ENCODE peak calls at places on chromosomes 6 and 20, in five cellular contexts. One of them, this sample, is unnamed. For H3K36me3 and H3K4me1, the result is how much of the 10 kb centered on the place peaks cover.

GRCh38 chr6:65979120-65979519 is 272.1 kb upstream of the EYS start:
- DNase-seq in tibial artery: no peak
- DNase-seq in PC-9: no peak
- DNase-seq in osteoblast: no peak
- DNase-seq in esophagus squamous epithelium: no peak
- DNase-seq in this sample: no peak

GRCh38 chr6:136549359-136550044 is 720 bp downstream of the MAP7 start:
- DNase-seq in tibial artery: no peak
- DNase-seq in osteoblast: peak
- DNase-seq in PC-9: peak
- DNase-seq in esophagus squamous epithelium: no peak
- DNase-seq in this sample: no peak

GRCh38 chr6:155894262-155894661 is 438.6 kb upstream of the NOX3 start:
- DNase-seq in tibial artery: no peak
- DNase-seq in PC-9: no peak
- DNase-seq in esophagus squamous epithelium: no peak
- DNase-seq in osteoblast: no peak
- DNase-seq in this sample: no peak

GRCh38 chr6:144335315-144335861 is 50.3 kb downstream of the UTRN start:
- DNase-seq in osteoblast: no peak
- DNase-seq in esophagus squamous epithelium: no peak
- DNase-seq in PC-9: no peak
- DNase-seq in tibial artery: no peak
- DNase-seq in this sample: no peak

GRCh38 chr6:98834060-98835031 is at the start of gene POU3F2:
- DNase-seq in tibial artery: peak
- DNase-seq in osteoblast: peak
- DNase-seq in PC-9: peak
- DNase-seq in esophagus squamous epithelium: no peak
- DNase-seq in this sample: peak

GRCh38 chr6:129890164-129890563 is 29.0 kb upstream of the TMEM244 start:
- DNase-seq in tibial artery: no peak
- DNase-seq in esophagus squamous epithelium: no peak
- DNase-seq in osteoblast: peak
- DNase-seq in PC-9: no peak
- DNase-seq in this sample: no peak

GRCh38 chr20:6122111-6122872 is 538 bp downstream of the FERMT1 start:
- DNase-seq in osteoblast: no peak
- DNase-seq in esophagus squamous epithelium: no peak
- DNase-seq in PC-9: peak
- DNase-seq in tibial artery: no peak
- DNase-seq in this sample: no peak

GRCh38 chr6:4281341-4282293 is 146.2 kb upstream of the ECI2 start:
- DNase-seq in esophagus squamous epithelium: no peak
- DNase-seq in PC-9: peak
- DNase-seq in osteoblast: peak
- DNase-seq in tibial artery: no peak
- DNase-seq in this sample: peak

GRCh38 chr6:67630146-67630545 is 1004.9 kb upstream of the ADGRB3 start:
- DNase-seq in tibial artery: no peak
- DNase-seq in PC-9: no peak
- DNase-seq in osteoblast: no peak
- DNase-seq in esophagus squamous epithelium: no peak
- DNase-seq in this sample: no peak

GRCh38 chr6:30818426-30818841 is 65.9 kb upstream of the DDR1 start:
- DNase-seq in osteoblast: peak
- DNase-seq in esophagus squamous epithelium: no peak
- DNase-seq in PC-9: peak
- DNase-seq in tibial artery: no peak
- DNase-seq in this sample: no peak

GRCh38 chr6:18477301-18477941 is 90.3 kb downstream of the RNF144B start:
- DNase-seq in tibial artery: no peak
- DNase-seq in PC-9: no peak
- DNase-seq in osteoblast: peak
- DNase-seq in esophagus squamous epithelium: no peak
- DNase-seq in this sample: no peak

GRCh38 chr6:148313483-148313882 is 29.2 kb upstream of the SASH1 start:
- DNase-seq in esophagus squamous epithelium: no peak
- DNase-seq in osteoblast: no peak
- DNase-seq in PC-9: no peak
- DNase-seq in tibial artery: no peak
- DNase-seq in this sample: no peak

GRCh38 chr6:72946766-72947165 is 278.5 kb downstream of the KHDC1L start:
- DNase-seq in PC-9: no peak
- DNase-seq in esophagus squamous epithelium: no peak
- DNase-seq in tibial artery: no peak
- DNase-seq in osteoblast: no peak
- DNase-seq in this sample: no peak

GRCh38 chr6:170473226-170473789 is 79.8 kb downstream of the PSMB1 start:
- DNase-seq in PC-9: no peak
- DNase-seq in esophagus squamous epithelium: no peak
- DNase-seq in osteoblast: peak
- DNase-seq in tibial artery: no peak
- DNase-seq in this sample: no peak

GRCh38 chr20:38278150-38278549 is 17.6 kb upstream of the KIAA1755 start:
- DNase-seq in osteoblast: no peak
- DNase-seq in tibial artery: no peak
- DNase-seq in esophagus squamous epithelium: no peak
- DNase-seq in PC-9: no peak
- DNase-seq in this sample: no peak

GRCh38 chr20:10381477-10381876 is 52.5 kb downstream of the MKKS start:
- DNase-seq in PC-9: no peak
- DNase-seq in osteoblast: no peak
- DNase-seq in tibial artery: no peak
- DNase-seq in esophagus squamous epithelium: no peak
- DNase-seq in this sample: no peak

GRCh38 chr6:41036188-41036587 is 2.8 kb downstream of the UNC5CL start:
- DNase-seq in tibial artery: no peak
- DNase-seq in PC-9: no peak
- DNase-seq in osteoblast: no peak
- DNase-seq in esophagus squamous epithelium: no peak
- DNase-seq in this sample: no peak

GRCh38 chr6:39962831-39963230 is 28.6 kb upstream of the MOCS1 start:
- DNase-seq in esophagus squamous epithelium: no peak
- DNase-seq in osteoblast: peak
- DNase-seq in tibial artery: no peak
- DNase-seq in PC-9: no peak
- DNase-seq in this sample: no peak

GRCh38 chr20:49505518-49505917 is 23.1 kb upstream of the KCNB1 start:
- DNase-seq in PC-9: no peak
- DNase-seq in esophagus squamous epithelium: no peak
- DNase-seq in tibial artery: no peak
- DNase-seq in osteoblast: no peak
- DNase-seq in this sample: no peak

GRCh38 chr6:154462425-154462824 is 48.1 kb downstream of the CNKSR3 start:
- DNase-seq in tibial artery: no peak
- DNase-seq in osteoblast: no peak
- DNase-seq in PC-9: no peak
- DNase-seq in esophagus squamous epithelium: no peak
- DNase-seq in this sample: no peak

GRCh38 chr6:155108070-155108815 is 113.1 kb downstream of the TIAM2 start:
- DNase-seq in osteoblast: peak
- DNase-seq in esophagus squamous epithelium: no peak
- DNase-seq in tibial artery: no peak
- DNase-seq in PC-9: no peak
- DNase-seq in this sample: no peak

GRCh38 chr6:41625442-41625841 is 12.8 kb upstream of the MDFI start:
- DNase-seq in tibial artery: peak
- DNase-seq in PC-9: peak
- DNase-seq in esophagus squamous epithelium: no peak
- DNase-seq in osteoblast: peak
- DNase-seq in this sample: peak

GRCh38 chr20:11051146-11051545 is 377.3 kb upstream of the JAG1 start:
- DNase-seq in esophagus squamous epithelium: no peak
- DNase-seq in tibial artery: no peak
- DNase-seq in osteoblast: peak
- DNase-seq in PC-9: no peak
- DNase-seq in this sample: no peak

GRCh38 chr6:143174516-143174915 is 113.8 kb downstream of the AIG1 start:
- DNase-seq in osteoblast: no peak
- DNase-seq in PC-9: no peak
- DNase-seq in tibial artery: no peak
- DNase-seq in esophagus squamous epithelium: no peak
- DNase-seq in this sample: no peak

GRCh38 chr6:136173519-136174507 is 76.3 kb downstream of the MTFR2 start:
- DNase-seq in esophagus squamous epithelium: no peak
- DNase-seq in PC-9: no peak
- DNase-seq in tibial artery: no peak
- DNase-seq in osteoblast: no peak
- DNase-seq in this sample: no peak

GRCh38 chr20:16292227-16292626 is 281.0 kb downstream of the KIF16B start:
- DNase-seq in PC-9: no peak
- DNase-seq in osteoblast: no peak
- DNase-seq in esophagus squamous epithelium: no peak
- DNase-seq in tibial artery: no peak
- DNase-seq in this sample: no peak

GRCh38 chr20:44658810-44659209 is 7.3 kb upstream of the ADA start:
- DNase-seq in tibial artery: no peak
- DNase-seq in osteoblast: no peak
- DNase-seq in PC-9: no peak
- DNase-seq in esophagus squamous epithelium: no peak
- DNase-seq in this sample: no peak

GRCh38 chr20:32192698-32193097 is 14.8 kb downstream of the PLAGL2 start:
- DNase-seq in PC-9: no peak
- DNase-seq in osteoblast: no peak
- DNase-seq in esophagus squamous epithelium: no peak
- DNase-seq in tibial artery: no peak
- DNase-seq in this sample: no peak

GRCh38 chr20:17796096-17796563 is 96.4 kb downstream of the BANF2 start:
- DNase-seq in PC-9: no peak
- DNase-seq in osteoblast: no peak
- DNase-seq in esophagus squamous epithelium: no peak
- DNase-seq in tibial artery: peak
- DNase-seq in this sample: peak

GRCh38 chr20:36624925-36625324 is 19.3 kb downstream of the RAB5IF start:
- DNase-seq in PC-9: no peak
- DNase-seq in tibial artery: no peak
- DNase-seq in esophagus squamous epithelium: no peak
- DNase-seq in osteoblast: no peak
- DNase-seq in this sample: no peak

GRCh38 chr6:149334682-149335160 is 17.2 kb downstream of the TAB2 start:
- DNase-seq in tibial artery: peak
- DNase-seq in esophagus squamous epithelium: no peak
- DNase-seq in PC-9: peak
- DNase-seq in osteoblast: peak
- DNase-seq in this sample: no peak

GRCh38 chr6:63713332-63713731 is 77.7 kb downstream of the PHF3 start:
- DNase-seq in PC-9: no peak
- DNase-seq in esophagus squamous epithelium: no peak
- DNase-seq in osteoblast: no peak
- DNase-seq in tibial artery: no peak
- DNase-seq in this sample: no peak
- H3K36me3 ChIP-seq in PC-9: under half
- H3K36me3 ChIP-seq in esophagus squamous epithelium: under half
- H3K36me3 ChIP-seq in osteoblast: under half
- H3K36me3 ChIP-seq in tibial artery: under half
- H3K36me3 ChIP-seq in this sample: half or more

DNA sequence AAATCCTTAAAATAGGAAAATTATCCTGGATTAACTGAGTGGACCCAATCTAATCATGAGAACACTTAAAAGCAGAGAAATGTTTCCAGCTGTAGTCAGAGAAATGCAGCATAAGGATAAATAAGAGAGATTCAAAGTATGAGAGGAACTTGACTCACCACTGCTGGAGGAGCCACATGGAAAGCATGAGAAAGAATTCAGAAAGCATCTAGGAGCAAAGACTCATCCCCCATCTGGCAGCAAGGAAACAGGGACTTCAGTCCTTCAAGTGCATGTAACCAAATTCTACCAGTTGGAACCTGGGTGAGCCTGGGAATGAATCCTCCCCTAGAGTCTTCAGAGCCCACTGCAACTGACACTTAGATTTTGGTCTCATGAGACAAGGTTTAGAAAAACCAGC is 33.7 kb downstream of the RNF146 start:
- DNase-seq in esophagus squamous epithelium: no peak
- DNase-seq in PC-9: no peak
- DNase-seq in tibial artery: no peak
- DNase-seq in osteoblast: peak
- DNase-seq in this sample: no peak
- H3K4me3 ChIP-seq in esophagus squamous epithelium: no peak
- H3K4me3 ChIP-seq in PC-9: no peak
- H3K4me3 ChIP-seq in tibial artery: no peak
- H3K4me3 ChIP-seq in osteoblast: no peak
- H3K4me3 ChIP-seq in this sample: no peak

GRCh38 chr6:150932976-150933375 is 67.5 kb downstream of the MTHFD1L start:
- DNase-seq in PC-9: no peak
- DNase-seq in osteoblast: no peak
- DNase-seq in tibial artery: no peak
- DNase-seq in esophagus squamous epithelium: no peak
- DNase-seq in this sample: no peak
- H3K4me1 ChIP-seq in PC-9: under half
- H3K4me1 ChIP-seq in osteoblast: under half
- H3K4me1 ChIP-seq in tibial artery: under half
- H3K4me1 ChIP-seq in esophagus squamous epithelium: under half
- H3K4me1 ChIP-seq in this sample: under half

GRCh38 chr20:39376788-39377187 is 414.6 kb downstream of the DHX35 start:
- DNase-seq in esophagus squamous epithelium: no peak
- DNase-seq in PC-9: no peak
- DNase-seq in tibial artery: no peak
- DNase-seq in osteoblast: no peak
- DNase-seq in this sample: no peak

GRCh38 chr20:39381598-39381997 is 419.5 kb downstream of the DHX35 start:
- DNase-seq in PC-9: no peak
- DNase-seq in osteoblast: no peak
- DNase-seq in esophagus squamous epithelium: no peak
- DNase-seq in tibial artery: no peak
- DNase-seq in this sample: no peak

GRCh38 chr20:39378781-39379180 is 416.6 kb downstream of the DHX35 start:
- DNase-seq in esophagus squamous epithelium: no peak
- DNase-seq in PC-9: no peak
- DNase-seq in tibial artery: no peak
- DNase-seq in osteoblast: no peak
- DNase-seq in this sample: peak
- H3K36me3 ChIP-seq in esophagus squamous epithelium: under half
- H3K36me3 ChIP-seq in PC-9: under half
- H3K36me3 ChIP-seq in tibial artery: under half
- H3K36me3 ChIP-seq in osteoblast: under half
- H3K36me3 ChIP-seq in this sample: under half

GRCh38 chr6:26045939-26046368 is 41.3 kb upstream of the HFE start:
- DNase-seq in tibial artery: no peak
- DNase-seq in osteoblast: no peak
- DNase-seq in esophagus squamous epithelium: no peak
- DNase-seq in PC-9: no peak
- DNase-seq in this sample: no peak
- H3K4me3 ChIP-seq in tibial artery: no peak
- H3K4me3 ChIP-seq in osteoblast: peak
- H3K4me3 ChIP-seq in esophagus squamous epithelium: peak
- H3K4me3 ChIP-seq in PC-9: peak
- H3K4me3 ChIP-seq in this sample: peak